ENCODE peak calls at places on chromosomes 4 and X, in seven cellular contexts. R is OCI-LY7, U is PC-3, W is fibroblast of the aortic adventitia, V is fibroblast of pulmonary artery, N is GM10248, A is kidney epithelial cell. T is an unnamed sample.

GRCh38 chr4:38818441-38818976 is 13.9 kb upstream of the TLR1 start:
- DNase-seq in R (no peak), U (peak), W (no peak), V (no peak), N (peak), A (no peak), T (no peak)

GRCh38 chrX:49884290-49884862 is 5.1 kb downstream of the USP27X start:
- DNase-seq in R (peak), U (peak), W (peak), V (peak), N (peak), A (no peak), T (peak)

GRCh38 chr4:145418739-145419138 is 62.9 kb upstream of the SMAD1 start:
- DNase-seq in R (no peak), U (no peak), W (no peak), V (no peak), N (no peak), A (no peak), T (no peak)

GRCh38 chrX:34884693-34885277 is 57.8 kb upstream of the FAM47B start:
- DNase-seq in R (no peak), U (peak), W (peak), V (peak), N (no peak), A (peak), T (peak)

GRCh38 chrX:38694394-38694793 is 106.9 kb upstream of the MID1IP1 start:
- DNase-seq in R (no peak), U (peak), W (no peak), V (no peak), N (no peak), A (no peak), T (no peak)

GRCh38 chr4:3261411-3262207 is 12.7 kb downstream of the MSANTD1 start:
- DNase-seq in R (no peak), U (no peak), W (no peak), V (no peak), N (no peak), A (no peak), T (no peak)

GRCh38 chr4:168449740-168450442 is 30.4 kb downstream of the DDX60L start:
- DNase-seq in R (no peak), U (peak), W (peak), V (peak), N (no peak), A (peak), T (peak)

GRCh38 chrX:12929701-12930100 is 23.3 kb downstream of the TLR8 start:
- DNase-seq in R (no peak), U (no peak), W (no peak), V (no peak), N (no peak), A (no peak), T (no peak)

GRCh38 chr4:186719925-186720694 is 3.5 kb downstream of the FAT1 start:
- DNase-seq in R (peak), U (peak), W (peak), V (peak), N (no peak), A (no peak), T (peak)
- TF ChIP-seq CTCF in R (peak), U (peak), W (peak), V (peak), N (no peak), A (peak), T (peak)

GRCh38 chr4:56628592-56628991 is 52.5 kb downstream of the HOPX start:
- DNase-seq in R (no peak), U (peak), W (no peak), V (no peak), N (no peak), A (no peak), T (no peak)

GRCh38 chr4:56626420-56626819 is 54.7 kb downstream of the HOPX start:
- DNase-seq in R (no peak), U (no peak), W (no peak), V (no peak), N (no peak), A (no peak), T (no peak)

GRCh38 chr4:56627375-56627774 is 53.7 kb downstream of the HOPX start:
- DNase-seq in R (no peak), U (no peak), W (no peak), V (no peak), N (no peak), A (no peak), T (no peak)

GRCh38 chr4:56627985-56628384 is 53.1 kb downstream of the HOPX start:
- DNase-seq in R (no peak), U (no peak), W (no peak), V (no peak), N (no peak), A (no peak), T (peak)

GRCh38 chr4:56626963-56627362 is 54.1 kb downstream of the HOPX start:
- DNase-seq in R (no peak), U (peak), W (no peak), V (peak), N (no peak), A (no peak), T (no peak)
- TF ChIP-seq CTCF in R (peak), U (peak), W (no peak), V (no peak), N (peak), A (no peak), T (no peak)

DNA sequence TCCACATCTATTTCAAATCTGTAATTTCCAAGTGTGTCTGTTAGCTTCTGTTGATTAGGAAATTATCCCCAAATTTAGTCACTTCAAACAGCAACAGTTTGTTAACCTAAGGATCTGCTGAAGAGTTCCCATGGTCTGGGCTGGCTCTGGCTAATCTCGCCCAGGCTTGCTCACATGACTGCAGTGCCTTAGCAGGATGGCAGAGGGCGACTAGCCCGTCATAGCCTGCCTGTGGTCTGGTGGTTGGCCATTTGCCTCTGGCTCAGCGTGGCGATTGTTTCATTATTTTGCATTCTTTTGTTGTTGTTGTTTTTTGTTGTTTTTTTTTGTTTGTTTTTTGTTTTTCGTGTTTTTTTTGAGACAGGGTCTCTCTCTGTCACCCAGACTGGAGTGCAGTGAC is 264.0 kb downstream of the TRIML1 start:
- DNase-seq in R (no peak), U (no peak), W (no peak), V (no peak), N (no peak), A (no peak), T (no peak)
- TF ChIP-seq CTCF in R (peak), U (no peak), W (no peak), V (no peak), N (no peak), A (no peak), T (no peak)

GRCh38 chr4:81472249-81473085 is 760 bp upstream of the RASGEF1B start:
- DNase-seq in R (peak), U (no peak), W (peak), V (peak), N (peak), A (no peak), T (peak)
- TF ChIP-seq CTCF in R (peak), U (peak), W (peak), V (peak), N (peak), A (peak), T (peak)

DNA sequence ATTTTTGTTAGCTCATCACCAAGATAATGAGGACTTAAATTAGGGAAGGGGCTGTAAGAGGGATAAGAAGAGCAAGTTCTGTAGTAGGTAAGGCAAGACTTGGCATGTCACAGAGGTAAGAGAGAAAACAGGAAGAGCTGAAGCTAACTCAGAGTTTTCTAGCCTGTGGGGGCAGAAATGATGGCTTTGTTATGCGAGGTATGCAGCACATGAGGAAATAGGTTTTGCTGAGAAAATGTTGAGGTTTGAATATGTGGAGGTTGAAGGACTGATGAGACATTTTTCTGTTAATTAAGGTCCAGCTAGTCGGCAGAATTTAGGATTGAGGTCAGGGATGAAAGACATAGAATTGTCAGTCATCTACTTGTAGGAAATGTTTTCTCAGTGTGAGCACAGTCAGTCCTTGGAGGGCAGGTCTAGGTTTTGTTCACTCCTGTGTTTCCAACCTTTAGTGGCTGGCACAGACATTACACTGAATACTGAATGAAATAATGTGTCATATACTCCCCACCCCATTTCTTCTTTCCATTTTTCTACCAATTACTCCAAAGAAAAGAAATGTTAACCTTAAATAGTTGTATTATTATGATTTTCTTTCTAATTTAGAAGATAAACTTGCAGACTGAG is 154.0 kb upstream of the AADAT start:
- DNase-seq in R (no peak), U (no peak), W (no peak), V (no peak), N (no peak), A (no peak), T (no peak)
- TF ChIP-seq CTCF in R (no peak), U (no peak), W (no peak), V (no peak), N (no peak), A (no peak), T (no peak)

GRCh38 chr4:139084425-139085093 is 69.0 kb downstream of the NOCT start:
- DNase-seq in R (no peak), U (no peak), W (peak), V (peak), N (no peak), A (no peak), T (no peak)

GRCh38 chr4:139078926-139079325 is 63.3 kb downstream of the NOCT start:
- DNase-seq in R (no peak), U (no peak), W (no peak), V (no peak), N (no peak), A (no peak), T (no peak)

GRCh38 chr4:139085141-139085540 is 69.6 kb downstream of the NOCT start:
- DNase-seq in R (peak), U (peak), W (peak), V (peak), N (no peak), A (no peak), T (peak)

GRCh38 chr4:139082750-139083532 is 67.4 kb downstream of the NOCT start:
- DNase-seq in R (peak), U (peak), W (peak), V (peak), N (peak), A (peak), T (peak)

GRCh38 chr4:139083533-139084424 is 68.2 kb downstream of the NOCT start:
- DNase-seq in R (peak), U (peak), W (peak), V (peak), N (peak), A (peak), T (peak)
- TF ChIP-seq CTCF in R (peak), U (no peak), W (peak), V (no peak), N (no peak), A (peak), T (peak)

GRCh38 chrX:11611161-11611560 is 54.6 kb downstream of the ARHGAP6 start:
- DNase-seq in R (no peak), U (no peak), W (peak), V (no peak), N (no peak), A (no peak), T (no peak)

GRCh38 chrX:11609109-11609508 is 56.6 kb downstream of the ARHGAP6 start:
- DNase-seq in R (no peak), U (no peak), W (no peak), V (no peak), N (peak), A (no peak), T (no peak)

GRCh38 chrX:11606408-11606807 is 59.3 kb downstream of the ARHGAP6 start:
- DNase-seq in R (no peak), U (no peak), W (no peak), V (no peak), N (no peak), A (no peak), T (no peak)

GRCh38 chrX:11611965-11612364 is 53.8 kb downstream of the ARHGAP6 start:
- DNase-seq in R (peak), U (no peak), W (no peak), V (no peak), N (no peak), A (no peak), T (no peak)
- TF ChIP-seq CTCF in R (no peak), U (no peak), W (no peak), V (no peak), N (no peak), A (no peak), T (no peak)

DNA sequence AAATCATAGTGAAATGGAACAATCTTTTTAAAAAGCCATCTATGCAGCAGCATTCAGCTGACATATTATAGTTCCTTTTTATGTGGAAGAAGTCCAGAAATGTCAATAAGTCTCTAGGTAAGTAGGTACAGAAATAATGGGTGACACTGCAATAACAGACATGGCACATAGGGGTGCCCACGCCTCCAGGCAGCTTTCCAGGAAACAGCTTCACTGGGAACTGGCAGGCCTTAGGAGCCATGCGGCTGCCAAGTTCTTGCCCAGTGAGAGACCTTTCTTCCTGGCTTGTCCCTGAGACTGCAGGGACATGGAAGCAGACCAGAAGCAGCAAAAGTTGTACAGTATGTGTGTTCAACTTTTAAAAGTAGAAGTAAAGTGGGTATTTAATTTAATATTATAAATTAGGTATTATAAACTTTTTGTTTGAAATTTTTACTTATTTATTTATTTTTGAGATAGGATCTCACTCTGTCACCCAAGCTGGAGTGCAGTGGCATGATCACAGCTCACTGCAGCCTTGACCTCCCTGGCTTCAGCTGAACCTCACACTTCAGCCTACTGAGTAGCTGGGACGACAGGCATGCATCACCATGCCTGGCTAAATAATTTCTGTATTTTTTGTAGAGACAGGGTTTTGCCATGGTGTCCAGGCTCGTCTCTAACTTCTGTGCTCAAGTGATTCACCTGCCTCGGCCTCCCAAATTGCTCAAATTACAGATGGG is 12.1 kb upstream of the ETNPPL start:
- DNase-seq in R (no peak), U (no peak), W (no peak), V (no peak), N (no peak), A (no peak), T (no peak)
- TF ChIP-seq CTCF in R (no peak), U (no peak), W (no peak), V (no peak), N (no peak), A (no peak), T (no peak)

T was measured in fibroblast of villous mesenchyme.